ENCODE peak calls at places on chromosomes 1 and 21, in four cellular contexts. U is HL-60, N is K562, H is GM12878. Q is an unnamed sample.
A peak's percentile ranks its signal among the peaks of the same experiment; 100 is the strongest.

GRCh38 chr1:36981771-36982622 is 52.3 kb downstream of the GRIK3 start:
- DNase-seq in H (no peak), U (no peak), N (no peak), Q (no peak)

GRCh38 chr21:36860736-36861594 is 105.5 kb downstream of the HLCS start:
- DNase-seq in N (peak; percentile 37), U (no peak), H (no peak), Q (no peak)

GRCh38 chr1:27122652-27123051 is 32.3 kb downstream of the SLC9A1 start:
- DNase-seq in U (no peak), N (peak; percentile 87), H (no peak), Q (no peak)

GRCh38 chr1:56644064-56644940 is 812 bp upstream of the PRKAA2 start:
- DNase-seq in U (no peak), H (no peak), N (no peak), Q (no peak)

GRCh38 chr21:43211085-43212071 is 42.6 kb downstream of the CRYAA start:
- DNase-seq in N (no peak), H (no peak), U (no peak), Q (no peak)

GRCh38 chr1:183276386-183276785 is 90.3 kb downstream of the LAMC2 start:
- DNase-seq in U (no peak), H (no peak), N (no peak), Q (no peak)

GRCh38 chr1:91171906-91172305 is 150.1 kb upstream of the ZNF644 start:
- DNase-seq in N (no peak), U (no peak), H (no peak), Q (no peak)

GRCh38 chr21:37796011-37796410 is 120.2 kb downstream of the KCNJ6 start:
- DNase-seq in H (no peak), U (no peak), N (no peak), Q (no peak)

GRCh38 chr1:231478386-231478785 is 50.1 kb upstream of the TSNAX start:
- DNase-seq in U (no peak), N (no peak), H (no peak), Q (no peak)

GRCh38 chr1:207321790-207322530 is 482 bp downstream of the CD55 start:
- DNase-seq in H (no peak), U (peak; percentile 28), N (peak; percentile 65), Q (no peak)

GRCh38 chr1:220690140-220691038 is at the start of gene C1orf115:
- DNase-seq in H (no peak), N (peak; percentile 5), U (peak; percentile 54), Q (peak; percentile 56)

GRCh38 chr1:46798820-46799219 is at the start of gene CYP4B1:
- DNase-seq in H (no peak), N (no peak), U (no peak), Q (no peak)

GRCh38 chr1:68255301-68255700 is 23.0 kb upstream of the WLS start:
- DNase-seq in H (no peak), U (peak; percentile 33), N (no peak), Q (no peak)

GRCh38 chr1:165116732-165117131 is 239.8 kb downstream of the LMX1A start:
- DNase-seq in U (no peak), N (no peak), H (no peak), Q (no peak)

GRCh38 chr1:1403543-1404112 is 3.5 kb downstream of the MRPL20 start:
- DNase-seq in H (no peak), N (no peak), U (no peak), Q (no peak)

GRCh38 chr1:1399870-1400575 is 888 bp upstream of the CCNL2 start:
- DNase-seq in N (no peak), H (no peak), U (peak; percentile 36), Q (no peak)

GRCh38 chr1:1401457-1402010 is 2.4 kb upstream of the CCNL2 start:
- DNase-seq in N (no peak), U (no peak), H (no peak), Q (no peak)

GRCh38 chr1:1400576-1401456 is 1.7 kb upstream of the CCNL2 start:
- DNase-seq in U (no peak), H (no peak), N (no peak), Q (no peak)

GRCh38 chr1:1402081-1402900 is 3.2 kb upstream of the CCNL2 start:
- DNase-seq in H (no peak), N (peak; percentile 82), U (peak; percentile 59), Q (no peak)
- TF ChIP-seq SPI1 in H (no peak), N (no peak), U (no peak), Q (no peak)

GRCh38 chr1:204615881-204616280 is 69.7 kb downstream of the LRRN2 start:
- DNase-seq in U (no peak), N (no peak), H (no peak), Q (no peak)

GRCh38 chr1:204619721-204620120 is 65.8 kb downstream of the LRRN2 start:
- DNase-seq in H (no peak), N (no peak), U (no peak), Q (no peak)

GRCh38 chr1:204616683-204617082 is 68.9 kb downstream of the LRRN2 start:
- DNase-seq in H (no peak), U (no peak), N (no peak), Q (no peak)

GRCh38 chr1:204617256-204618147 is 68.0 kb downstream of the LRRN2 start:
- DNase-seq in H (no peak), U (no peak), N (no peak), Q (no peak)

GRCh38 chr1:204618148-204618760 is 67.3 kb downstream of the LRRN2 start:
- DNase-seq in U (no peak), H (no peak), N (no peak), Q (no peak)
- TF ChIP-seq SPI1 in U (no peak), H (no peak), N (no peak), Q (no peak)

GRCh38 chr1:185767721-185768120 is 33.5 kb downstream of the HMCN1 start:
- DNase-seq in H (no peak), N (no peak), U (no peak), Q (no peak)
- TF ChIP-seq SPI1 in H (no peak), N (no peak), U (no peak), Q (no peak)

GRCh38 chr1:116699605-116700004 is 32.1 kb upstream of the IGSF3 start:
- DNase-seq in U (no peak), N (no peak), H (no peak), Q (no peak)
- TF ChIP-seq SPI1 in U (no peak), N (no peak), H (no peak), Q (no peak)

GRCh38 chr1:7500381-7501258 is 270.5 kb upstream of the VAMP3 start:
- DNase-seq in H (no peak), U (no peak), N (no peak), Q (no peak)
- TF ChIP-seq SPI1 in H (no peak), U (no peak), N (no peak), Q (no peak)

GRCh38 chr1:184836934-184837698 is 82.5 kb upstream of the EDEM3 start:
- DNase-seq in H (no peak), N (no peak), U (no peak), Q (no peak)
- TF ChIP-seq SPI1 in H (no peak), N (no peak), U (no peak), Q (no peak)